ENCODE peak calls at places on chromosomes 3 and 15, in eight cellular contexts. One of them, this sample, is unnamed.

GRCh38 chr3:31408720-31409119 is 124.0 kb upstream of the STT3B start:
- DNase-seq in NCI-H510A treated with DMSO at 0.1 percent for 48 hours: no peak
- DNase-seq in A549: no peak
- DNase-seq in iPS-NIHi11: no peak
- DNase-seq in CD4-positive, alpha-beta T cell: no peak
- DNase-seq in fibroblast of lung: no peak
- DNase-seq in AG20443: no peak
- DNase-seq in MCF 10A: no peak
- DNase-seq in this sample: no peak

GRCh38 chr15:39974656-39975230 is 40.8 kb downstream of the EIF2AK4 start:
- DNase-seq in NCI-H510A treated with DMSO at 0.1 percent for 48 hours: no peak
- DNase-seq in A549: no peak
- DNase-seq in iPS-NIHi11: no peak
- DNase-seq in CD4-positive, alpha-beta T cell: no peak
- DNase-seq in fibroblast of lung: no peak
- DNase-seq in AG20443: no peak
- DNase-seq in MCF 10A: no peak
- DNase-seq in this sample: peak

GRCh38 chr3:100033184-100033583 is 81.1 kb downstream of the FILIP1L start:
- DNase-seq in NCI-H510A treated with DMSO at 0.1 percent for 48 hours: no peak
- DNase-seq in A549: no peak
- DNase-seq in iPS-NIHi11: no peak
- DNase-seq in CD4-positive, alpha-beta T cell: no peak
- DNase-seq in fibroblast of lung: peak
- DNase-seq in AG20443: no peak
- DNase-seq in MCF 10A: peak
- DNase-seq in this sample: peak

GRCh38 chr3:139517321-139517720 is 22.2 kb downstream of the RBP1 start:
- DNase-seq in NCI-H510A treated with DMSO at 0.1 percent for 48 hours: no peak
- DNase-seq in A549: no peak
- DNase-seq in iPS-NIHi11: no peak
- DNase-seq in CD4-positive, alpha-beta T cell: no peak
- DNase-seq in fibroblast of lung: no peak
- DNase-seq in AG20443: no peak
- DNase-seq in MCF 10A: no peak
- DNase-seq in this sample: no peak

GRCh38 chr15:99424978-99425665 is 140.7 kb upstream of the MEF2A start:
- DNase-seq in NCI-H510A treated with DMSO at 0.1 percent for 48 hours: no peak
- DNase-seq in A549: no peak
- DNase-seq in iPS-NIHi11: no peak
- DNase-seq in CD4-positive, alpha-beta T cell: no peak
- DNase-seq in fibroblast of lung: peak
- DNase-seq in AG20443: peak
- DNase-seq in MCF 10A: peak
- DNase-seq in this sample: peak

GRCh38 chr3:5021571-5022092 is 42.4 kb downstream of the BHLHE40 start:
- DNase-seq in NCI-H510A treated with DMSO at 0.1 percent for 48 hours: no peak
- DNase-seq in A549: peak
- DNase-seq in iPS-NIHi11: no peak
- DNase-seq in CD4-positive, alpha-beta T cell: no peak
- DNase-seq in fibroblast of lung: peak
- DNase-seq in AG20443: peak
- DNase-seq in MCF 10A: peak
- DNase-seq in this sample: peak

GRCh38 chr3:124387008-124387407 is 343.2 kb upstream of the UMPS start:
- DNase-seq in NCI-H510A treated with DMSO at 0.1 percent for 48 hours: no peak
- DNase-seq in A549: no peak
- DNase-seq in iPS-NIHi11: no peak
- DNase-seq in CD4-positive, alpha-beta T cell: no peak
- DNase-seq in fibroblast of lung: no peak
- DNase-seq in AG20443: no peak
- DNase-seq in MCF 10A: no peak
- DNase-seq in this sample: no peak

GRCh38 chr15:38624248-38625214 is 59.9 kb upstream of the RASGRP1 start:
- DNase-seq in NCI-H510A treated with DMSO at 0.1 percent for 48 hours: no peak
- DNase-seq in A549: no peak
- DNase-seq in iPS-NIHi11: no peak
- DNase-seq in CD4-positive, alpha-beta T cell: no peak
- DNase-seq in fibroblast of lung: no peak
- DNase-seq in AG20443: no peak
- DNase-seq in MCF 10A: peak
- DNase-seq in this sample: peak

GRCh38 chr15:29538110-29538509 is 268.5 kb upstream of the NSMCE3 start:
- DNase-seq in NCI-H510A treated with DMSO at 0.1 percent for 48 hours: no peak
- DNase-seq in A549: no peak
- DNase-seq in iPS-NIHi11: no peak
- DNase-seq in CD4-positive, alpha-beta T cell: no peak
- DNase-seq in fibroblast of lung: no peak
- DNase-seq in AG20443: no peak
- DNase-seq in MCF 10A: no peak
- DNase-seq in this sample: no peak

GRCh38 chr15:100731259-100732156 is 129.1 kb downstream of the ASB7 start:
- DNase-seq in NCI-H510A treated with DMSO at 0.1 percent for 48 hours: no peak
- DNase-seq in A549: no peak
- DNase-seq in iPS-NIHi11: no peak
- DNase-seq in CD4-positive, alpha-beta T cell: no peak
- DNase-seq in fibroblast of lung: no peak
- DNase-seq in AG20443: no peak
- DNase-seq in MCF 10A: peak
- DNase-seq in this sample: no peak

GRCh38 chr15:74062236-74062635 is 20.1 kb downstream of the GOLGA6A start:
- DNase-seq in NCI-H510A treated with DMSO at 0.1 percent for 48 hours: no peak
- DNase-seq in A549: no peak
- DNase-seq in iPS-NIHi11: no peak
- DNase-seq in CD4-positive, alpha-beta T cell: no peak
- DNase-seq in fibroblast of lung: no peak
- DNase-seq in AG20443: no peak
- DNase-seq in MCF 10A: no peak
- DNase-seq in this sample: no peak

GRCh38 chr15:51874751-51875644 is 45.5 kb downstream of the TMOD3 start:
- DNase-seq in NCI-H510A treated with DMSO at 0.1 percent for 48 hours: no peak
- DNase-seq in A549: peak
- DNase-seq in iPS-NIHi11: no peak
- DNase-seq in CD4-positive, alpha-beta T cell: no peak
- DNase-seq in fibroblast of lung: peak
- DNase-seq in AG20443: peak
- DNase-seq in MCF 10A: peak
- DNase-seq in this sample: peak

GRCh38 chr3:117665311-117665710 is 955.7 kb downstream of the TUSC7 start:
- DNase-seq in NCI-H510A treated with DMSO at 0.1 percent for 48 hours: peak
- DNase-seq in A549: no peak
- DNase-seq in iPS-NIHi11: no peak
- DNase-seq in CD4-positive, alpha-beta T cell: no peak
- DNase-seq in fibroblast of lung: no peak
- DNase-seq in AG20443: no peak
- DNase-seq in MCF 10A: peak
- DNase-seq in this sample: no peak

GRCh38 chr3:4512895-4513616 is 19.9 kb downstream of the ITPR1 start:
- DNase-seq in NCI-H510A treated with DMSO at 0.1 percent for 48 hours: peak
- DNase-seq in A549: no peak
- DNase-seq in iPS-NIHi11: no peak
- DNase-seq in CD4-positive, alpha-beta T cell: no peak
- DNase-seq in fibroblast of lung: no peak
- DNase-seq in AG20443: no peak
- DNase-seq in MCF 10A: no peak
- DNase-seq in this sample: no peak

GRCh38 chr15:31255732-31256384 is 70.8 kb upstream of the KLF13 start:
- DNase-seq in NCI-H510A treated with DMSO at 0.1 percent for 48 hours: no peak
- DNase-seq in A549: no peak
- DNase-seq in iPS-NIHi11: no peak
- DNase-seq in CD4-positive, alpha-beta T cell: no peak
- DNase-seq in fibroblast of lung: no peak
- DNase-seq in AG20443: no peak
- DNase-seq in MCF 10A: no peak
- DNase-seq in this sample: no peak

GRCh38 chr3:53122933-53123305 is 7.3 kb downstream of the RFT1 start:
- DNase-seq in NCI-H510A treated with DMSO at 0.1 percent for 48 hours: no peak
- DNase-seq in A549: no peak
- DNase-seq in iPS-NIHi11: no peak
- DNase-seq in CD4-positive, alpha-beta T cell: no peak
- DNase-seq in fibroblast of lung: no peak
- DNase-seq in AG20443: no peak
- DNase-seq in MCF 10A: peak
- DNase-seq in this sample: no peak

GRCh38 chr3:14411166-14411526 is 8.7 kb downstream of the SLC6A6 start:
- DNase-seq in NCI-H510A treated with DMSO at 0.1 percent for 48 hours: no peak
- DNase-seq in A549: no peak
- DNase-seq in iPS-NIHi11: no peak
- DNase-seq in CD4-positive, alpha-beta T cell: no peak
- DNase-seq in fibroblast of lung: no peak
- DNase-seq in AG20443: no peak
- DNase-seq in MCF 10A: no peak
- DNase-seq in this sample: no peak

GRCh38 chr3:113912551-113913246 is 35.1 kb upstream of the ZDHHC23 start:
- DNase-seq in NCI-H510A treated with DMSO at 0.1 percent for 48 hours: peak
- DNase-seq in A549: peak
- DNase-seq in iPS-NIHi11: peak
- DNase-seq in CD4-positive, alpha-beta T cell: no peak
- DNase-seq in fibroblast of lung: peak
- DNase-seq in AG20443: peak
- DNase-seq in MCF 10A: peak
- DNase-seq in this sample: peak

GRCh38 chr3:5891721-5892120 is 704.2 kb downstream of the EDEM1 start:
- DNase-seq in NCI-H510A treated with DMSO at 0.1 percent for 48 hours: peak
- DNase-seq in A549: no peak
- DNase-seq in iPS-NIHi11: no peak
- DNase-seq in CD4-positive, alpha-beta T cell: no peak
- DNase-seq in fibroblast of lung: no peak
- DNase-seq in AG20443: no peak
- DNase-seq in MCF 10A: no peak
- DNase-seq in this sample: no peak

GRCh38 chr3:134449277-134449676 is 36.5 kb downstream of the ANAPC13 start:
- DNase-seq in NCI-H510A treated with DMSO at 0.1 percent for 48 hours: no peak
- DNase-seq in A549: no peak
- DNase-seq in iPS-NIHi11: peak
- DNase-seq in CD4-positive, alpha-beta T cell: no peak
- DNase-seq in fibroblast of lung: peak
- DNase-seq in AG20443: peak
- DNase-seq in MCF 10A: peak
- DNase-seq in this sample: peak

GRCh38 chr3:190811775-190812480 is 50.6 kb downstream of the GMNC start:
- DNase-seq in NCI-H510A treated with DMSO at 0.1 percent for 48 hours: peak
- DNase-seq in A549: peak
- DNase-seq in iPS-NIHi11: peak
- DNase-seq in CD4-positive, alpha-beta T cell: no peak
- DNase-seq in fibroblast of lung: peak
- DNase-seq in AG20443: peak
- DNase-seq in MCF 10A: peak
- DNase-seq in this sample: peak

GRCh38 chr3:176798680-176799079 is 398.6 kb downstream of the TBL1XR1 start:
- DNase-seq in NCI-H510A treated with DMSO at 0.1 percent for 48 hours: no peak
- DNase-seq in A549: no peak
- DNase-seq in iPS-NIHi11: no peak
- DNase-seq in CD4-positive, alpha-beta T cell: no peak
- DNase-seq in fibroblast of lung: no peak
- DNase-seq in AG20443: no peak
- DNase-seq in MCF 10A: no peak
- DNase-seq in this sample: no peak

GRCh38 chr3:128908951-128909350 is 29.5 kb downstream of the ACAD9 start:
- DNase-seq in NCI-H510A treated with DMSO at 0.1 percent for 48 hours: no peak
- DNase-seq in A549: no peak
- DNase-seq in iPS-NIHi11: no peak
- DNase-seq in CD4-positive, alpha-beta T cell: no peak
- DNase-seq in fibroblast of lung: no peak
- DNase-seq in AG20443: no peak
- DNase-seq in MCF 10A: no peak
- DNase-seq in this sample: no peak

GRCh38 chr15:85592148-85592547 is 202.6 kb downstream of the KLHL25 start:
- DNase-seq in NCI-H510A treated with DMSO at 0.1 percent for 48 hours: no peak
- DNase-seq in A549: no peak
- DNase-seq in iPS-NIHi11: no peak
- DNase-seq in CD4-positive, alpha-beta T cell: no peak
- DNase-seq in fibroblast of lung: peak
- DNase-seq in AG20443: peak
- DNase-seq in MCF 10A: peak
- DNase-seq in this sample: peak

GRCh38 chr3:101189786-101190185 is 130.6 kb downstream of the IMPG2 start:
- DNase-seq in NCI-H510A treated with DMSO at 0.1 percent for 48 hours: no peak
- DNase-seq in A549: no peak
- DNase-seq in iPS-NIHi11: no peak
- DNase-seq in CD4-positive, alpha-beta T cell: no peak
- DNase-seq in fibroblast of lung: peak
- DNase-seq in AG20443: no peak
- DNase-seq in MCF 10A: peak
- DNase-seq in this sample: peak

GRCh38 chr3:28206479-28206878 is 34.9 kb upstream of the CMC1 start:
- DNase-seq in NCI-H510A treated with DMSO at 0.1 percent for 48 hours: no peak
- DNase-seq in A549: no peak
- DNase-seq in iPS-NIHi11: no peak
- DNase-seq in CD4-positive, alpha-beta T cell: no peak
- DNase-seq in fibroblast of lung: no peak
- DNase-seq in AG20443: no peak
- DNase-seq in MCF 10A: no peak
- DNase-seq in this sample: peak

GRCh38 chr3:122893282-122893681 is 98.4 kb downstream of the SLC49A4 start:
- DNase-seq in NCI-H510A treated with DMSO at 0.1 percent for 48 hours: no peak
- DNase-seq in A549: no peak
- DNase-seq in iPS-NIHi11: no peak
- DNase-seq in CD4-positive, alpha-beta T cell: no peak
- DNase-seq in fibroblast of lung: no peak
- DNase-seq in AG20443: no peak
- DNase-seq in MCF 10A: peak
- DNase-seq in this sample: no peak

GRCh38 chr3:179186426-179186825 is 38.3 kb downstream of the PIK3CA start:
- DNase-seq in NCI-H510A treated with DMSO at 0.1 percent for 48 hours: no peak
- DNase-seq in A549: no peak
- DNase-seq in iPS-NIHi11: no peak
- DNase-seq in CD4-positive, alpha-beta T cell: no peak
- DNase-seq in fibroblast of lung: no peak
- DNase-seq in AG20443: no peak
- DNase-seq in MCF 10A: no peak
- DNase-seq in this sample: no peak

GRCh38 chr3:126959144-126959920 is 23.6 kb upstream of the PLXNA1 start:
- DNase-seq in NCI-H510A treated with DMSO at 0.1 percent for 48 hours: no peak
- DNase-seq in A549: no peak
- DNase-seq in iPS-NIHi11: no peak
- DNase-seq in CD4-positive, alpha-beta T cell: no peak
- DNase-seq in fibroblast of lung: no peak
- DNase-seq in AG20443: no peak
- DNase-seq in MCF 10A: no peak
- DNase-seq in this sample: no peak